ENCODE peak calls at places on chromosomes 12 and 14, in seven cellular contexts. M is small intestine; Q is kidney epithelial cell; J is fibroblast of gingiva; F is AG10803; V is A549; S is activated naive CD4-positive, alpha-beta T cell. H is an unnamed sample.
A peak's percentile ranks its signal among the peaks of the same experiment; 100 is the strongest.

GRCh38 chr12:102503056-102503681 is 22.8 kb upstream of the IGF1 start:
- DNase-seq in F (no peak), M (no peak), Q (no peak), V (no peak), J (no peak), S (no peak), H (no peak)

GRCh38 chr12:72209096-72209495 is 63.1 kb upstream of the TRHDE start:
- DNase-seq in M (no peak), F (no peak), Q (no peak), J (no peak), S (no peak), V (no peak), H (no peak)

GRCh38 chr14:22428681-22429315 is 160.2 kb downstream of the DAD1 start:
- DNase-seq in S (no peak), V (no peak), Q (no peak), J (no peak), F (peak; percentile 16), M (peak; percentile 31), H (no peak)

GRCh38 chr14:64726585-64726890 is 22.3 kb downstream of the PLEKHG3 start:
- DNase-seq in V (peak; percentile 82), F (no peak), Q (peak; percentile 79), M (peak; percentile 95), S (no peak), J (no peak), H (no peak)

GRCh38 chr12:109744991-109745942 is 31.6 kb downstream of the FAM222A start:
- DNase-seq in J (no peak), F (no peak), M (peak; percentile 60), S (no peak), V (no peak), Q (no peak), H (no peak)

GRCh38 chr12:125183187-125184067 is 118.2 kb downstream of the AACS start:
- DNase-seq in F (peak; percentile 66), M (peak; percentile 72), J (peak; percentile 63), V (peak; percentile 94), S (peak; percentile 76), Q (peak; percentile 21), H (peak; percentile 52)

GRCh38 chr12:27922591-27923139 is 49.9 kb downstream of the PTHLH start:
- DNase-seq in F (peak; percentile 74), V (no peak), S (no peak), M (no peak), J (peak; percentile 57), Q (no peak), H (no peak)

GRCh38 chr14:84228702-84229101 is 1301.2 kb upstream of the FLRT2 start:
- DNase-seq in S (no peak), M (no peak), J (no peak), Q (no peak), F (no peak), V (no peak), H (peak; percentile 50)

GRCh38 chr12:11822071-11822818 is 172.8 kb downstream of the ETV6 start:
- DNase-seq in F (peak; percentile 49), V (no peak), Q (peak; percentile 67), M (no peak), J (no peak), S (no peak), H (peak; percentile 24)

GRCh38 chr12:3145036-3145435 is 67.9 kb downstream of the TSPAN9 start:
- DNase-seq in V (no peak), J (no peak), F (no peak), S (no peak), Q (no peak), M (no peak), H (no peak)

GRCh38 chr12:74903522-74903921 is 306.1 kb downstream of the KCNC2 start:
- DNase-seq in J (no peak), F (no peak), V (no peak), S (no peak), Q (peak; percentile 18), M (no peak), H (no peak)

GRCh38 chr14:90409209-90409730 is 12.4 kb downstream of the CALM1 start:
- DNase-seq in M (peak; percentile 52), F (peak; percentile 91), V (peak; percentile 26), Q (peak; percentile 98), S (no peak), J (peak; percentile 83), H (peak; percentile 71)

GRCh38 chr14:36605506-36605857 is 23.1 kb upstream of the NKX2-8 start:
- DNase-seq in S (no peak), Q (no peak), V (no peak), M (no peak), F (peak; percentile 15), J (no peak), H (no peak)

GRCh38 chr12:83827860-83828259 is 1084.7 kb downstream of the SLC6A15 start:
- DNase-seq in J (peak; percentile 50), Q (no peak), S (no peak), F (no peak), M (no peak), V (no peak), H (no peak)

GRCh38 chr14:22466520-22466919 is 122.5 kb downstream of the DAD1 start:
- DNase-seq in M (no peak), Q (no peak), V (no peak), J (no peak), F (no peak), S (no peak), H (no peak)

GRCh38 chr12:115541891-115542361 is 735.6 kb downstream of the MED13L start:
- DNase-seq in M (no peak), V (no peak), S (no peak), Q (no peak), J (no peak), F (peak; percentile 29), H (no peak)

GRCh38 chr12:75409833-75410232 is 18.9 kb downstream of the GLIPR1L2 start:
- DNase-seq in V (no peak), M (no peak), Q (no peak), J (no peak), S (no peak), F (no peak), H (no peak)

GRCh38 chr14:69763761-69764510 is 3.0 kb upstream of the SRSF5 start:
- DNase-seq in M (no peak), F (no peak), V (no peak), J (no peak), S (no peak), Q (no peak), H (no peak)

GRCh38 chr12:120093592-120094355 is 22.8 kb downstream of the RAB35 start:
- DNase-seq in J (no peak), Q (no peak), V (no peak), S (no peak), M (no peak), F (no peak), H (no peak)

GRCh38 chr14:73752297-73752992 is 38.3 kb upstream of the PNMA1 start:
- DNase-seq in J (peak; percentile 96), V (no peak), Q (no peak), S (peak; percentile 28), M (peak; percentile 75), F (peak; percentile 97), H (peak; percentile 98)

GRCh38 chr12:91123236-91123635 is 11.9 kb upstream of the LUM start:
- DNase-seq in Q (no peak), V (no peak), F (no peak), M (no peak), S (no peak), J (no peak), H (no peak)

GRCh38 chr12:13154851-13155250 is 41.7 kb upstream of the EMP1 start:
- DNase-seq in V (no peak), S (no peak), Q (no peak), F (no peak), J (peak; percentile 49), M (no peak), H (no peak)

GRCh38 chr12:94650143-94651056 is at the start of gene TMCC3:
- DNase-seq in Q (no peak), M (peak; percentile 66), V (peak; percentile 28), J (peak; percentile 33), S (peak; percentile 6), F (no peak), H (no peak)

GRCh38 chr12:56079729-56080555 is at the start of gene ERBB3:
- DNase-seq in Q (no peak), V (peak; percentile 86), F (peak; percentile 76), J (peak; percentile 79), M (peak; percentile 92), S (peak; percentile 60), H (peak; percentile 79)

GRCh38 chr14:37594238-37594915 is 672 bp downstream of the FOXA1 start:
- DNase-seq in V (peak; percentile 75), Q (peak; percentile 25), F (peak; percentile 67), S (no peak), M (peak; percentile 95), J (peak; percentile 68), H (peak; percentile 61)

GRCh38 chr12:15677696-15678095 is 111.5 kb downstream of the EPS8 start:
- DNase-seq in J (no peak), S (no peak), M (no peak), F (no peak), V (no peak), Q (no peak), H (peak; percentile 38)

GRCh38 chr12:3743803-3744202 is 9.1 kb downstream of the CRACR2A start:
- DNase-seq in Q (no peak), V (no peak), J (peak; percentile 69), F (peak; percentile 62), M (peak; percentile 61), S (no peak), H (no peak)

GRCh38 chr12:114918535-114919233 is 234.7 kb upstream of the TBX3 start:
- DNase-seq in V (peak; percentile 79), Q (no peak), F (peak; percentile 84), M (peak; percentile 90), J (peak; percentile 77), S (no peak), H (no peak)

GRCh38 chr12:32025906-32026305 is 66.7 kb downstream of the RESF1 start:
- DNase-seq in S (peak; percentile 18), M (peak; percentile 50), J (no peak), Q (no peak), V (no peak), F (no peak), H (no peak)